ENCODE peak calls at places on chromosome 13, in eight cellular contexts. One of them, this sample, is unnamed. For H3K4me1 and H3K79me2, the result is how much of the 10 kb centered on the place peaks cover.

GRCh38 chr13:43985437-43986051 is 105.8 kb downstream of the LACC1 start:
- DNase-seq in H1: no peak
- DNase-seq in HCT116: no peak
- DNase-seq in astrocyte: no peak
- DNase-seq in H9: no peak
- DNase-seq in neural progenitor cell: no peak
- DNase-seq in fibroblast of lung: no peak
- DNase-seq in keratinocyte: no peak
- DNase-seq in this sample: no peak

GRCh38 chr13:93004919-93005318 is 221.7 kb upstream of the GPC6 start:
- DNase-seq in keratinocyte: no peak
- DNase-seq in fibroblast of lung: peak
- DNase-seq in astrocyte: no peak
- DNase-seq in HCT116: no peak
- DNase-seq in neural progenitor cell: peak
- DNase-seq in H9: peak
- DNase-seq in H1: peak
- DNase-seq in this sample: peak

GRCh38 chr13:57018915-57019314 is 121.8 kb upstream of the PRR20A start:
- DNase-seq in neural progenitor cell: no peak
- DNase-seq in keratinocyte: no peak
- DNase-seq in fibroblast of lung: no peak
- DNase-seq in H1: no peak
- DNase-seq in H9: no peak
- DNase-seq in astrocyte: no peak
- DNase-seq in HCT116: no peak
- DNase-seq in this sample: no peak

GRCh38 chr13:30569901-30570576 is 47.7 kb upstream of the USPL1 start:
- DNase-seq in H1: peak
- DNase-seq in keratinocyte: peak
- DNase-seq in neural progenitor cell: no peak
- DNase-seq in H9: peak
- DNase-seq in fibroblast of lung: peak
- DNase-seq in astrocyte: peak
- DNase-seq in HCT116: peak
- DNase-seq in this sample: no peak

GRCh38 chr13:48068952-48069351 is 26.0 kb downstream of the MED4 start:
- DNase-seq in H1: no peak
- DNase-seq in H9: no peak
- DNase-seq in astrocyte: no peak
- DNase-seq in HCT116: no peak
- DNase-seq in fibroblast of lung: peak
- DNase-seq in neural progenitor cell: no peak
- DNase-seq in keratinocyte: no peak
- DNase-seq in this sample: no peak

GRCh38 chr13:22143671-22144070 is 472.8 kb downstream of the FGF9 start:
- DNase-seq in keratinocyte: no peak
- DNase-seq in astrocyte: no peak
- DNase-seq in H9: no peak
- DNase-seq in H1: no peak
- DNase-seq in neural progenitor cell: no peak
- DNase-seq in fibroblast of lung: no peak
- DNase-seq in HCT116: no peak
- DNase-seq in this sample: no peak

GRCh38 chr13:95805921-95806320 is 129.0 kb downstream of the DNAJC3 start:
- DNase-seq in keratinocyte: no peak
- DNase-seq in HCT116: no peak
- DNase-seq in astrocyte: no peak
- DNase-seq in fibroblast of lung: no peak
- DNase-seq in neural progenitor cell: no peak
- DNase-seq in H1: no peak
- DNase-seq in H9: no peak
- DNase-seq in this sample: no peak

GRCh38 chr13:24187185-24187584 is 26.7 kb downstream of the SPATA13 start:
- DNase-seq in keratinocyte: no peak
- DNase-seq in H9: no peak
- DNase-seq in HCT116: no peak
- DNase-seq in H1: no peak
- DNase-seq in fibroblast of lung: peak
- DNase-seq in astrocyte: peak
- DNase-seq in neural progenitor cell: no peak
- DNase-seq in this sample: no peak

GRCh38 chr13:39038569-39038898 is 278 bp downstream of the NHLRC3 start:
- DNase-seq in H1: no peak
- DNase-seq in keratinocyte: no peak
- DNase-seq in neural progenitor cell: no peak
- DNase-seq in HCT116: no peak
- DNase-seq in astrocyte: peak
- DNase-seq in H9: no peak
- DNase-seq in fibroblast of lung: no peak
- DNase-seq in this sample: peak

GRCh38 chr13:107124129-107124718 is 556.3 kb upstream of the ARGLU1 start:
- DNase-seq in keratinocyte: no peak
- DNase-seq in H9: no peak
- DNase-seq in neural progenitor cell: peak
- DNase-seq in astrocyte: no peak
- DNase-seq in H1: no peak
- DNase-seq in HCT116: no peak
- DNase-seq in fibroblast of lung: peak
- DNase-seq in this sample: peak

GRCh38 chr13:87942204-87942603 is 271.0 kb downstream of the SLITRK5 start:
- DNase-seq in HCT116: no peak
- DNase-seq in astrocyte: no peak
- DNase-seq in H1: no peak
- DNase-seq in keratinocyte: no peak
- DNase-seq in H9: no peak
- DNase-seq in neural progenitor cell: no peak
- DNase-seq in fibroblast of lung: peak
- DNase-seq in this sample: no peak

GRCh38 chr13:73740681-73741080 is 393.5 kb downstream of the KLF12 start:
- DNase-seq in H1: no peak
- DNase-seq in fibroblast of lung: peak
- DNase-seq in astrocyte: no peak
- DNase-seq in keratinocyte: no peak
- DNase-seq in neural progenitor cell: no peak
- DNase-seq in H9: no peak
- DNase-seq in HCT116: no peak
- DNase-seq in this sample: no peak

GRCh38 chr13:73738626-73739025 is 395.6 kb downstream of the KLF12 start:
- DNase-seq in neural progenitor cell: no peak
- DNase-seq in astrocyte: no peak
- DNase-seq in fibroblast of lung: peak
- DNase-seq in H1: no peak
- DNase-seq in keratinocyte: no peak
- DNase-seq in HCT116: no peak
- DNase-seq in H9: no peak
- DNase-seq in this sample: no peak

GRCh38 chr13:73741111-73741510 is 393.1 kb downstream of the KLF12 start:
- DNase-seq in HCT116: no peak
- DNase-seq in keratinocyte: no peak
- DNase-seq in neural progenitor cell: no peak
- DNase-seq in H9: no peak
- DNase-seq in H1: no peak
- DNase-seq in astrocyte: no peak
- DNase-seq in fibroblast of lung: peak
- DNase-seq in this sample: no peak

GRCh38 chr13:73745190-73745589 is 389.0 kb downstream of the KLF12 start:
- DNase-seq in H1: no peak
- DNase-seq in H9: no peak
- DNase-seq in neural progenitor cell: no peak
- DNase-seq in astrocyte: no peak
- DNase-seq in HCT116: no peak
- DNase-seq in keratinocyte: no peak
- DNase-seq in fibroblast of lung: no peak
- DNase-seq in this sample: no peak

DNA sequence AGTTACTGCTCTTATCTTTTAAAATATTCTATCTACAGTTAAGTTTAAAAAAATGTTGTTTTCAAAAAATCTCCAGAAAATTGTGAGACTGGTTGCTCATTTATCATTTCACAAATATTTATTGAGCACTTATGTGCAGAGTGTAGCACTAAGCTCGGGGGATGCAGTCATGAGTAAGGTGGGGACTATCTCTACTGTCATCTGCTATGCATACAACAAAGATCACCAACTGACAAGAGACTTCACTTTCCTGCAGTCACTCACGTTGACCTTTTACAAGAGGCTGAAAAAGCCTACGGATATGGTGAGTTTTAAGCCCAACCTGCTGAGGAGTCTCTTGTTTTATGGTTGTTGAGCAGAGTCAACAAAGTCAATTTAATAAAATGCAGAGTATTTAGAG is 392.5 kb downstream of the KLF12 start:
- DNase-seq in astrocyte: no peak
- DNase-seq in keratinocyte: no peak
- DNase-seq in HCT116: no peak
- DNase-seq in fibroblast of lung: no peak
- DNase-seq in neural progenitor cell: no peak
- DNase-seq in H1: no peak
- DNase-seq in H9: no peak
- DNase-seq in this sample: no peak
- H3K9ac ChIP-seq in astrocyte: no peak
- H3K9ac ChIP-seq in keratinocyte: no peak
- H3K9ac ChIP-seq in HCT116: no peak
- H3K9ac ChIP-seq in fibroblast of lung: no peak
- H3K9ac ChIP-seq in neural progenitor cell: no peak
- H3K9ac ChIP-seq in H1: no peak
- H3K9ac ChIP-seq in H9: no peak
- H3K9ac ChIP-seq in this sample: no peak

DNA sequence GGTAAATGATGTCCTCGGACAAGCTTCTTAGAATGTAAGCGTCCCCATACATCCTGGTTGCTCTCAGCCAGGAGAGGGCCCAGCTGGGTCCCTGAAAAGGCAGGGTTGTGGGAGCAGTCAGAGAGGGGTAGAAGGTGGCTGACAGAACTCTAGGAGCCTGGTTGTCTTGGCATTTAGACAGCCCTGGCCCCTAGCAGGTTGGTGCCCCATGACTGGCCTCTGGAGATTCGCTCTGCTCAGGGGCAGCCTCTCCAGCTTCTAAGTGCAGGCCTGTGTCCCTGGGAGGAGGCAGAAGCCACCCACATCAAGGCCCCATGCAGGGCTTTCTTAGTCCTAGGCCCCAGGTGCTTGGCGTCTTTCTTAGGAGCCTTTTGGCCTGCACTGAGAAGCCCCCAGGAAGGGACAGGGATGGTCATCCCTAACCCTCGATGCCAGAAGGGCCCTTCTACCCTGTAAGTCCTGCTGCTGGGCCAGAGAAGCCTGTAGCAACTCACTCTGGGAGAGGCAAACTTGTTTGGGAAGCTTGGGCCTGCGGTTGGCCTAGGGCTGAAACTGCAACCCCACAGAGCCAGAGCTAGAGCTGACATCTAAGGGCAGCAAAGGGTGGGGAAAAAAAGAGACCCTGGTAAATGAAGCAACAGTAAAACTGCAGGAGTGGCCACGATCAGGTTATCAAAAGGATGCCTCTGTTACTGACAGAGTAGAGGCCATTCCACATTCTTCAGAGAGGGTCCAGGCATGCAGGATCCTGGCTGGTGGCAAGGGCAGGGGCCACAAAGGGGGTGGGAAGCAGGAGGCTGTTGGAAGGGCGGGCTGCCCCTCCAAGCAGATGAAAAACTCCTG is 2.9 kb upstream of the CDX2 start:
- DNase-seq in keratinocyte: no peak
- DNase-seq in astrocyte: no peak
- DNase-seq in H1: no peak
- DNase-seq in H9: no peak
- DNase-seq in neural progenitor cell: no peak
- DNase-seq in fibroblast of lung: no peak
- DNase-seq in HCT116: no peak
- DNase-seq in this sample: no peak
- H3K4me1 ChIP-seq in keratinocyte: under half
- H3K4me1 ChIP-seq in astrocyte: under half
- H3K4me1 ChIP-seq in H1: under half
- H3K4me1 ChIP-seq in H9: under half
- H3K4me1 ChIP-seq in neural progenitor cell: half or more
- H3K4me1 ChIP-seq in fibroblast of lung: under half
- H3K4me1 ChIP-seq in HCT116: under half
- H3K4me1 ChIP-seq in this sample: under half

GRCh38 chr13:109760951-109761350 is 25.4 kb downstream of the IRS2 start:
- DNase-seq in HCT116: no peak
- DNase-seq in fibroblast of lung: no peak
- DNase-seq in neural progenitor cell: no peak
- DNase-seq in astrocyte: no peak
- DNase-seq in keratinocyte: no peak
- DNase-seq in H1: no peak
- DNase-seq in H9: no peak
- DNase-seq in this sample: no peak
- H3K79me2 ChIP-seq in HCT116: under half
- H3K79me2 ChIP-seq in fibroblast of lung: under half
- H3K79me2 ChIP-seq in neural progenitor cell: half or more
- H3K79me2 ChIP-seq in astrocyte: half or more
- H3K79me2 ChIP-seq in keratinocyte: under half
- H3K79me2 ChIP-seq in H1: under half
- H3K79me2 ChIP-seq in H9: under half
- H3K79me2 ChIP-seq in this sample: half or more

GRCh38 chr13:99078014-99078771 is 100.3 kb upstream of the DOCK9 start:
- DNase-seq in H1: no peak
- DNase-seq in keratinocyte: no peak
- DNase-seq in H9: no peak
- DNase-seq in neural progenitor cell: no peak
- DNase-seq in fibroblast of lung: no peak
- DNase-seq in HCT116: no peak
- DNase-seq in astrocyte: no peak
- DNase-seq in this sample: no peak
- H3K9ac ChIP-seq in H1: no peak
- H3K9ac ChIP-seq in keratinocyte: no peak
- H3K9ac ChIP-seq in H9: no peak
- H3K9ac ChIP-seq in neural progenitor cell: no peak
- H3K9ac ChIP-seq in fibroblast of lung: no peak
- H3K9ac ChIP-seq in HCT116: no peak
- H3K9ac ChIP-seq in astrocyte: no peak
- H3K9ac ChIP-seq in this sample: no peak

DNA sequence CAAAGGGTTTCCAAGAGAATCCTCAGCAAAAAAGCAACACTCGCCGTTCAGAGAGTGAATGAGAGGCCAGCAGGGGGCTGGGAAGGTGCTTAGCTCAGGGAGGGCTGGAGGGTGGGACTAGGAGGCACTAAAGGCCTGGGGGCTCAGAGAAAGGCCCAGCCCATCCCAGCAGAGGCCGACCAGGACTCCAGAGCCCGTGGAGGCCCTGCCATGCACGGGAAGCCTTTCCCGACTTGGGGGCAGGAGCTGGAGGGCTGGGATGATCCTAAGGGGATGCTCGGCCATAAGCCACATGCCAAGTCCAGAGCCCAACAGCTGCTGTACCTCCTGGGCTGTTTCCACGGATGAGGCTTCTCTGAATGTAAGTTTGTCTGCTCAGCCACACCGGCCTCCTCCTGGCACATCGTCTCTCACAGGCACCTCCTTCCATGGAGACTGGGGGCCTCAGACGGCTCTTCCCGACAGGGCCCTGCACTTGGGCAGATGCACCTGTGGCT is 19.5 kb downstream of the RASA3 start:
- DNase-seq in fibroblast of lung: no peak
- DNase-seq in keratinocyte: no peak
- DNase-seq in HCT116: no peak
- DNase-seq in astrocyte: no peak
- DNase-seq in H9: no peak
- DNase-seq in neural progenitor cell: peak
- DNase-seq in H1: no peak
- DNase-seq in this sample: no peak
- H3K4me1 ChIP-seq in fibroblast of lung: half or more
- H3K4me1 ChIP-seq in keratinocyte: under half
- H3K4me1 ChIP-seq in HCT116: under half
- H3K4me1 ChIP-seq in astrocyte: half or more
- H3K4me1 ChIP-seq in H9: under half
- H3K4me1 ChIP-seq in neural progenitor cell: under half
- H3K4me1 ChIP-seq in H1: under half
- H3K4me1 ChIP-seq in this sample: under half